ENCODE peak calls at places on chromosomes 6 and 20, in nine cellular contexts. G is ecto neural progenitor cell, N is SK-MEL-5, V is COR-L47, H is AG10803, Z is HTR-8/SVneo, O is PC-3, R is fibroblast of pulmonary artery, B is SJCRH30. X is an unnamed sample.

GRCh38 chr6:154865291-154865690 is 129.8 kb upstream of the TIAM2 start:
- DNase-seq in B (no peak), O (no peak), G (no peak), R (peak), N (no peak), V (no peak), Z (no peak), H (no peak), X (peak)

GRCh38 chr6:31353508-31353907 is 3.5 kb downstream of the HLA-B start:
- DNase-seq in V (no peak), H (no peak), Z (no peak), O (no peak), B (no peak), R (no peak), N (no peak), G (no peak), X (no peak)

GRCh38 chr20:45394221-45395113 is 13.6 kb upstream of the DBNDD2 start:
- DNase-seq in N (no peak), V (no peak), H (no peak), Z (no peak), R (no peak), G (no peak), B (no peak), O (no peak), X (no peak)

GRCh38 chr6:140486468-140487361 is 1112.3 kb upstream of the CITED2 start:
- DNase-seq in G (no peak), B (no peak), Z (no peak), R (peak), H (peak), V (no peak), N (no peak), O (no peak), X (no peak)

GRCh38 chr6:101429845-101430244 is 36.3 kb downstream of the GRIK2 start:
- DNase-seq in G (no peak), R (no peak), O (no peak), Z (no peak), V (no peak), N (no peak), H (no peak), B (no peak), X (no peak)

GRCh38 chr6:6230286-6230685 is 90.2 kb downstream of the F13A1 start:
- DNase-seq in R (no peak), G (peak), B (peak), V (no peak), N (no peak), Z (no peak), O (no peak), H (no peak), X (no peak)

GRCh38 chr6:111449129-111449528 is 33.9 kb downstream of the REV3L start:
- DNase-seq in B (no peak), O (no peak), V (no peak), G (no peak), N (no peak), Z (no peak), R (no peak), H (no peak), X (no peak)

GRCh38 chr20:43957392-43957791 is 42.7 kb downstream of the TOX2 start:
- DNase-seq in V (no peak), H (no peak), Z (no peak), N (no peak), B (no peak), O (no peak), G (no peak), R (no peak), X (no peak)

GRCh38 chr20:53825282-53825681 is 231.6 kb upstream of the ZNF217 start:
- DNase-seq in O (no peak), V (no peak), R (no peak), B (no peak), N (no peak), H (no peak), Z (no peak), G (no peak), X (no peak)

GRCh38 chr20:50303573-50304500 is 113.2 kb downstream of the CEBPB start:
- DNase-seq in B (peak), N (peak), Z (no peak), V (peak), H (peak), O (peak), G (no peak), R (peak), X (no peak)

GRCh38 chr6:144149558-144149893 is 791 bp upstream of the STX11 start:
- DNase-seq in V (no peak), N (no peak), R (no peak), G (peak), Z (no peak), H (no peak), B (no peak), O (no peak), X (no peak)

GRCh38 chr20:61795669-61796630 is 269.7 kb downstream of the TAF4 start:
- DNase-seq in B (no peak), Z (no peak), G (no peak), H (no peak), O (no peak), N (no peak), R (no peak), V (no peak), X (no peak)

GRCh38 chr6:42339991-42340401 is 111.7 kb downstream of the TRERF1 start:
- DNase-seq in Z (no peak), H (no peak), N (no peak), G (no peak), O (peak), V (no peak), R (no peak), B (no peak), X (no peak)

GRCh38 chr20:41897708-41898107 is 279.5 kb upstream of the CHD6 start:
- DNase-seq in V (no peak), G (no peak), N (no peak), H (no peak), R (no peak), Z (no peak), O (no peak), B (no peak), X (no peak)

GRCh38 chr20:2756056-2756611 is 44.3 kb downstream of the CPXM1 start:
- DNase-seq in O (peak), Z (peak), H (peak), R (peak), G (peak), V (peak), B (peak), N (peak), X (peak)

GRCh38 chr6:87538510-87539260 is 51.1 kb downstream of the RARS2 start:
- DNase-seq in N (no peak), Z (no peak), H (no peak), V (no peak), G (no peak), B (no peak), O (no peak), R (no peak), X (no peak)

GRCh38 chr6:165729307-165729936 is 66.4 kb upstream of the PDE10A start:
- DNase-seq in G (no peak), V (no peak), Z (peak), H (no peak), O (peak), N (peak), B (peak), R (peak), X (peak)

GRCh38 chr6:146990284-146990683 is 213.9 kb upstream of the STXBP5 start:
- DNase-seq in B (peak), R (peak), Z (peak), V (no peak), N (no peak), O (no peak), G (no peak), H (peak), X (peak)

GRCh38 chr6:20444786-20445271 is 43.1 kb downstream of the E2F3 start:
- DNase-seq in B (no peak), R (peak), O (peak), G (no peak), H (peak), N (no peak), V (no peak), Z (no peak), X (no peak)